ENCODE peak calls at places on chromosomes 4 and X, in five cellular contexts. One of them, this sample, is unnamed.

GRCh38 chrX:69323786-69324720 is 158.8 kb upstream of the PJA1 start:
- DNase-seq in K562: peak; percentile 0
- DNase-seq in stomach: no peak
- DNase-seq in A549: no peak
- DNase-seq in GM12878: no peak
- DNase-seq in this sample: no peak

GRCh38 chr4:155592568-155593343 is 73.9 kb upstream of the GUCY1A1 start:
- DNase-seq in K562: no peak
- DNase-seq in stomach: no peak
- DNase-seq in A549: no peak
- DNase-seq in GM12878: no peak
- DNase-seq in this sample: no peak

GRCh38 chr4:107737470-107737869 is 17.4 kb upstream of the PAPSS1 start:
- DNase-seq in K562: no peak
- DNase-seq in stomach: peak; percentile 62
- DNase-seq in A549: no peak
- DNase-seq in GM12878: no peak
- DNase-seq in this sample: no peak

GRCh38 chrX:154840856-154841255 is 6.4 kb upstream of the SMIM9 start:
- DNase-seq in K562: peak; percentile 63
- DNase-seq in stomach: no peak
- DNase-seq in A549: peak; percentile 28
- DNase-seq in GM12878: no peak
- DNase-seq in this sample: no peak

GRCh38 chr4:35993606-35994005 is 250.7 kb downstream of the ARAP2 start:
- DNase-seq in K562: no peak
- DNase-seq in stomach: no peak
- DNase-seq in A549: no peak
- DNase-seq in GM12878: no peak
- DNase-seq in this sample: no peak

GRCh38 chrX:599837-600715 is 30.5 kb upstream of the SHOX start:
- DNase-seq in K562: no peak
- DNase-seq in stomach: no peak
- DNase-seq in A549: no peak
- DNase-seq in GM12878: no peak
- DNase-seq in this sample: no peak

GRCh38 chr4:42708625-42709024 is 51.7 kb upstream of the ATP8A1 start:
- DNase-seq in K562: no peak
- DNase-seq in stomach: no peak
- DNase-seq in A549: no peak
- DNase-seq in GM12878: no peak
- DNase-seq in this sample: no peak

GRCh38 chr4:48033825-48034413 is 17.3 kb downstream of the NIPAL1 start:
- DNase-seq in K562: peak; percentile 41
- DNase-seq in stomach: peak; percentile 52
- DNase-seq in A549: no peak
- DNase-seq in GM12878: no peak
- DNase-seq in this sample: no peak

GRCh38 chr4:44532851-44533250 is 84.2 kb upstream of the KCTD8 start:
- DNase-seq in K562: no peak
- DNase-seq in stomach: no peak
- DNase-seq in A549: no peak
- DNase-seq in GM12878: no peak
- DNase-seq in this sample: no peak

GRCh38 chr4:88415982-88416381 is 37.3 kb downstream of the HERC6 start:
- DNase-seq in K562: no peak
- DNase-seq in stomach: no peak
- DNase-seq in A549: no peak
- DNase-seq in GM12878: no peak
- DNase-seq in this sample: no peak

GRCh38 chrX:115337735-115338134 is 48.2 kb downstream of the LUZP4 start:
- DNase-seq in K562: no peak
- DNase-seq in stomach: no peak
- DNase-seq in A549: no peak
- DNase-seq in GM12878: no peak
- DNase-seq in this sample: no peak

GRCh38 chr4:865121-865465 is 39.2 kb upstream of the CPLX1 start:
- DNase-seq in K562: no peak
- DNase-seq in stomach: no peak
- DNase-seq in A549: no peak
- DNase-seq in GM12878: no peak
- DNase-seq in this sample: no peak

GRCh38 chr4:52076731-52077130 is 25.6 kb downstream of the SPATA18 start:
- DNase-seq in K562: no peak
- DNase-seq in stomach: no peak
- DNase-seq in A549: no peak
- DNase-seq in GM12878: no peak
- DNase-seq in this sample: no peak

DNA sequence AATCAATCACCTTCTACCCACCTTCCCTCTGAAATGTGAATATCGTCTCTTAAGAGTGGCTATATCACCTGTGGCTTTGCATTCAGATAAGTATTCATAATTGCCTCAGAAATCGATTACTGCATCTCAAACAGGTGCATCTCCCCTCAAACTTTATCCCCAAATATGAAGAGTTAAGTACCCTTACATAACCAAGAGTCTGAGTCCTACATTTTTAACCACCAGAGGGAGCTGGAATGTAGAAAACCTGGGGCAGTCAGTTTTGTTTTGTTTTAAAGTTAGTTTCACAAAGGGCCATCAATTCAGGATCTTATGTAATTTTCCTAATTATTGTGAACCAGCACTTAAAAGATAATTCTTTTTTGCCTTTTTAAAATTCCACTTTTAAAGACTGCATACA is 5.7 kb downstream of the TCEANC start:
- DNase-seq in K562: peak; percentile 12
- DNase-seq in stomach: no peak
- DNase-seq in A549: peak; percentile 25
- DNase-seq in GM12878: no peak
- DNase-seq in this sample: no peak
- TF ChIP-seq CTCF in K562: peak; percentile 72
- TF ChIP-seq CTCF in stomach: peak; percentile 68
- TF ChIP-seq CTCF in A549: peak; percentile 83
- TF ChIP-seq CTCF in GM12878: peak; percentile 59
- TF ChIP-seq CTCF in this sample: peak; percentile 70

GRCh38 chr4:37687175-37687525 is 974 bp upstream of the RELL1 start:
- DNase-seq in K562: no peak
- DNase-seq in stomach: no peak
- DNase-seq in A549: no peak
- DNase-seq in GM12878: no peak
- DNase-seq in this sample: no peak

GRCh38 chr4:37685211-37685725 is 908 bp downstream of the RELL1 start:
- DNase-seq in K562: no peak
- DNase-seq in stomach: no peak
- DNase-seq in A549: peak; percentile 10
- DNase-seq in GM12878: no peak
- DNase-seq in this sample: no peak

GRCh38 chr4:37686373-37687174 is at the start of gene RELL1:
- DNase-seq in K562: peak; percentile 98
- DNase-seq in stomach: peak; percentile 100
- DNase-seq in A549: peak; percentile 79
- DNase-seq in GM12878: peak; percentile 97
- DNase-seq in this sample: peak; percentile 100

GRCh38 chr4:37684154-37684553 is 2.0 kb downstream of the RELL1 start:
- DNase-seq in K562: no peak
- DNase-seq in stomach: no peak
- DNase-seq in A549: no peak
- DNase-seq in GM12878: no peak
- DNase-seq in this sample: no peak

DNA sequence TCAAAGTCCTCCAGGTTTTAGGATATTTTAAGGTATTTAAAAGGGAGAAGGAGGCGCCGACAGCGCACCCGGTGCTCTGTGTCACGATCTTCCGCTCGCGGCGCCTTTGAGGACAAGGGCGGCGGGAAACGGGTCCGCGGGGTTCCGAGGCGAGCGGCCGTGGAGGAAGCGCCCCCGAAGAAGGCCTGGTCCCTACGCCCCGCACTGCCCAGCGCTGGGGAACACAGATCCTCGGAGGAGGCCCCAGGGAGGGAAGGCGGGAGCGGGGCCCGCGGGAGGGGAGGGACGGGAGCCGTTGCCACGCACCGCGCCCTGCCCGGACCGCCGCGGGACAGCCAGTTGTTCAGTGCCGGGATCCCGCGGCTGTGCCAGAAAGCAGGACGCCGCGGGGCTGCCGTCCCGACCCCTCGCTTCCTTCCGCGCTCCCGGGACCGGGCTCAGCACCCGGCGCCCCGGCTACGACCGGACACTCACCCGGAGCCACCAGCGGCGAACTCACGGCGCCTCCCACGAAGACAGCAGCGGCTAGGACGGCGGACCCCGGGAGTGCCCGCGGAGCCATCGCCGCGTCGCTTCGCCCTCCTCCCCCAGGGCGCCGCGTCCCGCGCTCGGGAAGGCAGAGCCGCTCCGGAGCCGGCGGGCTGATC is 327 bp downstream of the RELL1 start:
- DNase-seq in K562: peak; percentile 54
- DNase-seq in stomach: peak; percentile 58
- DNase-seq in A549: peak; percentile 21
- DNase-seq in GM12878: no peak
- DNase-seq in this sample: no peak
- TF ChIP-seq EP300 in K562: no peak
- TF ChIP-seq EP300 in stomach: no peak
- TF ChIP-seq EP300 in A549: no peak
- TF ChIP-seq EP300 in GM12878: no peak
- TF ChIP-seq EP300 in this sample: no peak

DNA sequence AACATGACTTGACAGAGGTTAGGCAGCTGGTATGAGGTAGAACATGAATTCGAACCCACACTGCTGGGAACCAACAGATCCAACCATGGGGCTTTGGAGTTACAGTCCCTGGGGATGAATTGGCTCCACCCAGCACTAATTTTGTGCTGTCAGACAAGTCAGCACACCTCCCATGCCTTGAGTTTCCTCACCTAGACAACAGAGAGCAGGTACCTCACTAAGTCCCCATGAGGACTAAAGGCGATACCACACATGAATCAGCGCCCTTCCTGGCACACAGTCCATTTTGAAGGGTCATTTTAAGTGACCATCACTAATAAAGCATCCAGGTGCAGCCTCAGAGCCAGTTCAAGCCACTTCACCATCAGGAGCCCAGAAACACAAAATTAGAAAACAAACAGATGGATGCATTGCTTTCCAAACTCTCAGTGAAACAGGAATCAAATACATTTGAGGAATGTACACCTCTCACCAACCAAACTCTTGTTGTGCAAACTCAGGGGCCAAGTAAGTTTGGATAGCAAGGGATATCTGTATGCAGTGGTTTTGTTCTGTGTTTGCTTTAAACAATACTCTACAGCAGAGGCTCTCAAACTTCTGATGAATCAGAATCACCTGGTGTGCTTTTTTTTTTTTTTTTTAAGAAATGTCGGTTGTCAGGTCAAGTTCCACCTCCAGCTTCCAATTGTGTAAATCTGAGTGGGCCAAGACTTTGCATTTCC is 10.1 kb downstream of the IDS start:
- DNase-seq in K562: no peak
- DNase-seq in stomach: no peak
- DNase-seq in A549: peak; percentile 13
- DNase-seq in GM12878: no peak
- DNase-seq in this sample: no peak
- TF ChIP-seq CTCF in K562: no peak
- TF ChIP-seq CTCF in stomach: no peak
- TF ChIP-seq CTCF in A549: no peak
- TF ChIP-seq CTCF in GM12878: no peak
- TF ChIP-seq CTCF in this sample: no peak

DNA sequence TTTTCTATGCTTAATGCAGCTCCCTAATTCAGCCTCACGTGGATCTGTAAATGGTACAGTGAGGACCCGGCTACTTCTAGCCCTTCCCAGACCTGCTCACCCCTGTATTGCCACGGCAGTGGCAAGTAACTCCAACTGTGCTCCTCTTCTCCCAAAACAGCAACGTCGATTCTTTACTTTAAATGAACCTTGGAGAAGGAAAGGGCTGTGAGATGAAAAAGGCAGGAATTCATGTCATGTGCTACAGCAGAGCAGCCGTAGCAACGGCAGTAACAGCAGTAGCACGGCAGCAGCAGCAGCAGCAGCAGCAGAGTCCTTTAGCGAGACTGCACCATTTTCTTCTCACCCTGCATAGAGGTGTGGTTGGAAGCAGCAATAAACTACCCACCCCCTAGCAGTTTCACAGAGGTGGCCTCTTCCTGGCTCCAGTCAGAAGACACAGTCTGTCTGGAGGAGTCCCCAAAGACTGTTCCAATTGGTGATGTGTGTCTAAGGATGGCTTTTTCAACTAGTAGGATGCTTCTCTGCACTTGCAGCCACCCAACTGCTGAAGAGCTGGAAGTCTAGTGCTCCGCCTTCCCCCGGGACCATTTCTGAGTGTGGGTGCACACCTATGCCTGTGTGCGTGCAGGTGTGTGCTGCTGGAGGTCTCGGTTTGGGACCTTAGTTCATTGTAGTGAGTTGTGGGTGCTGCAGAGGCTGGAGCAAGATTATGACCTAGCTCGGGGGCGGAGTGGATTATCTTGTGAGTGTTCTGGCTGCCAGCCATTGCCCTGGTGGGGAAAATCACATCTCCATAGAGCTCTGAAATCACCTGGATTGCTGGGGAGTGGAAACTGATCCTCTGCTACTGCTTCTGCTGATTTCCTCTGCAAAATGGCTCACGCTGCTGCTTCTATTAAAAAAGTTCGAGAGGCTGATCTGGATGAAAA is 67.2 kb downstream of the ANK2 start:
- DNase-seq in K562: no peak
- DNase-seq in stomach: no peak
- DNase-seq in A549: no peak
- DNase-seq in GM12878: no peak
- DNase-seq in this sample: no peak
- TF ChIP-seq EP300 in K562: no peak
- TF ChIP-seq EP300 in stomach: no peak
- TF ChIP-seq EP300 in A549: no peak
- TF ChIP-seq EP300 in GM12878: no peak
- TF ChIP-seq EP300 in this sample: no peak

DNA sequence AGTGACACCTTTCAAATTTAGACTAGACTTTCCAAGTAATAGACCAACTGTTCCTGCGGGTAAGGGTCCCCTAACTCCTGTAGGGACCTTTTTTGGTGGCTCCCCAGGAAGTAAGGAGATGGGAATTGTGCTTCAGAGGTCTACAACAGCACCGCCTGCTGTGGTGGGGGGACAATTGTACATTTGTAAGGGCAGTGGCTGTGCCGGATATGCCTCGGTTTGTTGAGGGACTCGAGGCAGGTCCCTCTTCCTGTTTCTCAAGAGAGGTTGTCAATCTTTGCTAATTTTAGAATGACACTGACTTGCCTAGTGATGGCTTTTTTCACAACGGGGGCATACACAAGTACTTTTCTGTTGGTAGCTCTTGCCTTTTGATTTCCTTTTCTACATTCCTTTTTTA is 15.5 kb upstream of the HSD17B11 start:
- DNase-seq in K562: no peak
- DNase-seq in stomach: no peak
- DNase-seq in A549: no peak
- DNase-seq in GM12878: no peak
- DNase-seq in this sample: no peak
- TF ChIP-seq CTCF in K562: no peak
- TF ChIP-seq CTCF in stomach: no peak
- TF ChIP-seq CTCF in A549: no peak
- TF ChIP-seq CTCF in GM12878: no peak
- TF ChIP-seq CTCF in this sample: no peak

DNA sequence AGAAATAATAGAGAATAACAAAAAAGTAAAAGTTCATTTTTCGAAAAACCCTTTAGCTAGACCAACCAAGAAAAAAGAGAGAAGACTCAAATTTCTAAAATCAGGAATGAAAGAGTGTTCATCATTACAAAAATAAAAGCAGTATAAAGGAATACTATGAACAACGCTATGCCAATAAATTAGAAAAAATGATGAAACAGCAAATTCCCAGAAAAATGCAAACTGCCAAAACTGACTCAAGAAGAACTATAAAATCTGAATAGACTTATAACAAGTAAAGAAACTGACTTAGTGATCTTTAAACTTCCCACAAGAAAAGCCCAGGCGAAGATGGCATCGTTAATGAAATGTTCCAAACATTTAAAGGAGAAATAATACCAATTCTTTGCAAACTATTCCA is 3.1 kb upstream of the ZCCHC13 start:
- DNase-seq in K562: no peak
- DNase-seq in stomach: no peak
- DNase-seq in A549: no peak
- DNase-seq in GM12878: no peak
- DNase-seq in this sample: no peak
- TF ChIP-seq EP300 in K562: no peak
- TF ChIP-seq EP300 in stomach: no peak
- TF ChIP-seq EP300 in A549: no peak
- TF ChIP-seq EP300 in GM12878: no peak
- TF ChIP-seq EP300 in this sample: no peak